ENCODE peak calls at places on chromosomes 13 and 19, in seven cellular contexts. U, W, B, A, Y, H and N are unnamed samples.
A peak's percentile ranks its signal among the peaks of the same experiment; 100 is the strongest.

GRCh38 chr19:56966697-56967299 is 126.3 kb upstream of the PEG3 start:
- DNase-seq in U (no peak), W (no peak), H (no peak), B (no peak), Y (no peak), A (no peak), N (no peak)

GRCh38 chr13:95033890-95034289 is 267.4 kb downstream of the ABCC4 start:
- DNase-seq in W (no peak), Y (no peak), A (no peak), H (no peak), B (no peak), U (no peak), N (no peak)

GRCh38 chr19:56333506-56333905 is 18.9 kb upstream of the ZSCAN5A start:
- DNase-seq in B (peak; percentile 62), H (peak; percentile 49), A (peak; percentile 40), Y (peak; percentile 56), U (peak; percentile 87), W (peak; percentile 48), N (peak; percentile 51)

GRCh38 chr19:30083125-30083681 is 141.2 kb downstream of the URI1 start:
- DNase-seq in H (no peak), U (no peak), B (no peak), W (no peak), A (no peak), Y (no peak), N (no peak)

GRCh38 chr19:33963514-33963913 is 166.8 kb downstream of the KCTD15 start:
- DNase-seq in Y (no peak), U (no peak), W (no peak), B (no peak), A (no peak), H (no peak), N (no peak)

GRCh38 chr19:4969292-4969771 is 419 bp downstream of the KDM4B start:
- DNase-seq in U (no peak), B (no peak), W (no peak), Y (no peak), A (no peak), H (no peak), N (no peak)

GRCh38 chr13:76696370-76696769 is 189.8 kb downstream of the KCTD12 start:
- DNase-seq in U (no peak), W (no peak), B (no peak), A (no peak), H (no peak), Y (peak; percentile 51), N (no peak)

GRCh38 chr19:33888665-33889064 is 92.0 kb downstream of the KCTD15 start:
- DNase-seq in B (no peak), Y (no peak), U (no peak), H (no peak), W (no peak), A (no peak), N (no peak)

GRCh38 chr19:3453840-3454239 is 26.5 kb downstream of the SMIM24 start:
- DNase-seq in A (no peak), U (no peak), Y (no peak), B (no peak), W (no peak), H (no peak), N (no peak)

GRCh38 chr19:54191671-54192453 is 754 bp downstream of the TSEN34 start:
- DNase-seq in W (no peak), U (no peak), B (no peak), H (no peak), A (no peak), Y (peak; percentile 33), N (no peak)

GRCh38 chr13:32955881-32956594 is 60.2 kb upstream of the KL start:
- DNase-seq in A (no peak), W (no peak), Y (no peak), H (no peak), B (no peak), U (no peak), N (no peak)

GRCh38 chr13:113815151-113816058 is 48.5 kb downstream of the GAS6 start:
- DNase-seq in W (no peak), B (no peak), A (no peak), H (no peak), U (peak; percentile 42), Y (no peak), N (peak; percentile 19)

GRCh38 chr19:41895745-41896580 is 13.0 kb downstream of the ARHGEF1 start:
- DNase-seq in U (no peak), W (peak; percentile 22), H (no peak), Y (no peak), B (no peak), A (no peak), N (no peak)

GRCh38 chr19:41892173-41892902 is 9.4 kb downstream of the ARHGEF1 start:
- DNase-seq in H (no peak), Y (no peak), B (no peak), U (no peak), W (no peak), A (no peak), N (no peak)

GRCh38 chr19:41896581-41896942 is 13.6 kb downstream of the ARHGEF1 start:
- DNase-seq in H (no peak), W (no peak), A (no peak), Y (no peak), B (no peak), U (no peak), N (no peak)

GRCh38 chr19:41894350-41894749 is 11.4 kb downstream of the ARHGEF1 start:
- DNase-seq in W (no peak), Y (no peak), A (no peak), B (no peak), U (no peak), H (no peak), N (no peak)

GRCh38 chr19:41893899-41894298 is 10.9 kb downstream of the ARHGEF1 start:
- DNase-seq in A (no peak), Y (peak; percentile 38), W (peak; percentile 38), H (no peak), B (no peak), U (no peak), N (peak; percentile 51)
- TF ChIP-seq CTCF in A (no peak), Y (peak; percentile 18), W (peak; percentile 22), H (peak; percentile 10), B (peak; percentile 11), U (no peak), N (peak; percentile 54)

DNA sequence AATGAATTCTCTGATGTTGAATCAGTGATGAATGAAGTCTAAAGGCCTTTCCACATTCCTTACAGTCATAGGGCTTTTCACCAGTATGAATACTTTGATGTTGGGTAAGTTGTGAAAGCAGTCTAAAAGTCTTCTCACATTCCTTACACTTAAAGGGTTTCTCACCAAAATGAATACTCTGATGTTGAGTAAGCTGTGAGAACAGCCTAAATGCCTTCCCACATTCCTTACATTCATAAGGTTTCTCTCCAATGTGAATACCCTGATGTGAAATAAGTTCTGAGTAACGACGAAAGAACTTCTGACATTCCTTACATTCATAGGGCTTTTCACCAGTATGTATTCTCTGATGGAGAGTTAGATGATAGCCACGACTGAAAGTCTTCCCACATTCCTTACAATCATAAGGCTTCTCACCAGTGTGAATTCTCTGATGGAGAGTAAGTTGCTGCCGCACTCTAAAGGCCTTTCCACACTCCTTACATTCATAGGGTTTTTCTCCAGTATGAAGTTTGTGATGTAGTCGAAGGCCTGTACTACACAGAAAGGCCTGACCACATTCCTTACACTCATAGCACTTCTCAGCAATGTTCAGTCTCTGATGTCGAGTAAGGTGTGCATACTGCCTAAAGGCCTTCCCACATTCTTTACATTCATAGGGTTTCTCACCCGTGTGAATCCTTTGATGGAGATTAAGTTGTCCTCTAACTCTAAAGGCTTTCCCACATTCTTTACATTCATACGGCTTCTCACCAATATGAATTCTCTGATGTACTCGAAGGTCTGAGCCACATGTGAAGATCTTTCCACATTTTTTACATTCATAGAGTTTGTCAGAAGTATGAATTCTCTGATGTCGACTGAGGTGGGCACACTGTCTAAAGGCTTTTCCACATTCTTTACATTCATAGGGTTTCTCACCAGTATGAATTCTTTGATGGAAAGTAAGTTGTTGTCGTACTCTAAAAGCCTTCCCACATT is 19.9 kb downstream of the ZFP30 start:
- DNase-seq in U (no peak), B (no peak), H (no peak), Y (no peak), A (no peak), W (no peak), N (no peak)
- H2AFZ ChIP-seq in U (no peak overlapping the region), B (no peak overlapping the region), H (no peak overlapping the region), Y (no peak overlapping the region), A (no peak overlapping the region), W (no peak overlapping the region), N (no peak overlapping the region)

GRCh38 chr19:42323852-42324654 is 1.4 kb upstream of the MEGF8 start:
- DNase-seq in W (peak; percentile 62), U (no peak), H (peak; percentile 72), Y (no peak), A (no peak), B (no peak), N (no peak)

GRCh38 chr19:42325308-42325895 is at the start of gene MEGF8:
- DNase-seq in U (peak; percentile 98), B (peak; percentile 99), W (peak; percentile 99), A (peak; percentile 98), Y (peak; percentile 99), H (peak; percentile 96), N (peak; percentile 99)

GRCh38 chr19:42325896-42326771 is 699 bp downstream of the MEGF8 start:
- DNase-seq in H (no peak), Y (no peak), A (peak; percentile 4), U (no peak), B (no peak), W (no peak), N (peak; percentile 43)

GRCh38 chr19:42323473-42323851 is 2.0 kb upstream of the MEGF8 start:
- DNase-seq in W (peak; percentile 64), U (no peak), A (no peak), Y (no peak), H (peak; percentile 82), B (no peak), N (no peak)

DNA sequence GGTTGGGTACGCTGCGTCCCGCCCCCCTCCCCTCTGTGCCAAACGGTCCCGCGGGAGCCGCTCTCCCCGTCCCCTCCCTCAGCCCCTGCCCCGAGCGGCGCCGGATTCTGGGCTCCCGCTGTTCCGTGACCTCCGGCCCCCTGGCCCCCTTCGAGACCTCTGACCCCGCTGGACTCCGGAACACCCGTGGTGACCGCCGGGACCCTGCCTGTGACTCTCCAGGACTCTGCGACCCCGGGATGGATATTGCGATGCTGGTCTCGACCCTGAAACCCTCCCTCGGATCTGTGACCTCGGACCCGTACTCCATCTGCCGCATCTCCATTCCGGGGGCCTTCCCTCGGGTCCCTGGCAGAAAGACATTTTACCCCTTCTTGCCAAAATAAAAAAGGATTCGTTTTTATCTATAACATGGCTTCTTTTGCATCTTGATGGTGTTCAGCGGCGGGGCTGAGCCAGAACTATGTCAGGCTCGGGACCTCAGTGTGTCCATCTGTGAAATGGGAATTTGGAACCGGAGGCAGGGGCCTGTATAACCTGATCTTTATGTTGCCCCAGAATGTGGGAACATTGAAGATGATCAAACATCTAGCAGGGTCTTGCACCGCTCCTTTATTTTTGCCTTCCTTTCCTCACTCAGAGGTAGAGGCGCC is 654 bp upstream of the MEGF8 start:
- DNase-seq in H (peak; percentile 60), B (no peak), Y (no peak), U (no peak), W (peak; percentile 47), A (no peak), N (no peak)
- TF ChIP-seq CTCF in H (no peak), B (no peak), Y (no peak), U (peak; percentile 85), W (no peak), A (no peak), N (no peak)

DNA sequence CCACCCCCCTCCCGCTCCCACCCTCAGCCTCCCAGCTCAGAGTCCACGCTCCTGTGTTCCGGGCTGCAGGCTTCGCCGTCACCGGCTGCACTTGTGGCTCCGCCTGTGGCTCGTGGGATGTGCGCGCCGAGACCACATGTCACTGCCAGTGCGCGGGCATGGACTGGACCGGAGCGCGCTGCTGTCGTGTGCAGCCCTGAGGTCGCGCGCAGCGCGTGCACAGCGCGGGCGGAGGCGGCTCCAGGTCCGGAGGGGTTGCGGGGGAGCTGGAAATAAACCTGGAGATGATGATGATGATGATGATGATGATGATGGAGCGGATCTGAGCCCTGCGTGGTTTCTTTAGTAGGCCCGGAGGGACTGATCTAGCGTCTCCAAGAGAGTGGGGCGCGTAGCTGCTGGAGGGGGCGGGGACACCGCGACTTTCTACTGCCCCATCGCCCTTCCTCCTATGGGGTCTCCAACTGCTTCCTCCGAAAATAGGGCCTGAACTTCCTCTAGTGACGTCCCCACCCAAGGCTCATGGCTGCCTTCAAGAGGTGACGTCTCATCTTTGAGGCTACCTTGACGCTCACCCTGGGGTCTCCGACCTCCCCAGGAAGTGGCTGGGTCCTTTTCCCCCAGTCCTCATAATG is 1.4 kb downstream of the RETN start:
- DNase-seq in Y (no peak), B (no peak), H (peak; percentile 64), A (no peak), W (peak; percentile 69), U (no peak), N (no peak)
- H2AFZ ChIP-seq in Y (peak overlapping the region; percentile 80), B (no peak overlapping the region), H (peak overlapping the region; percentile 92), A (no peak overlapping the region), W (peak overlapping the region; percentile 95), U (peak overlapping the region; percentile 30), N (no peak overlapping the region)